ENCODE peak calls at places on chromosomes 16 and 17, in seven cellular contexts. W is HTR-8/SVneo; N is HEK293T; G is activated effector memory CD4-positive, alpha-beta T cell treated with anti-CD3 and anti-CD28 coated beads, Interleukin-2, amount 50 U/mL, for 16 hours; D is astrocyte of the hippocampus; H is fibroblast of lung; O is progenitor cell of endocrine pancreas. Z is an unnamed sample.

GRCh38 chr17:76872221-76872873 is 4.1 kb downstream of the MGAT5B start:
- DNase-seq in W (peak), N (no peak), G (no peak), D (peak), H (peak), O (no peak), Z (no peak)

GRCh38 chr17:66829386-66829864 is 5.5 kb upstream of the CACNG5 start:
- DNase-seq in W (peak), N (peak), G (no peak), D (peak), H (peak), O (peak), Z (no peak)

GRCh38 chr16:87780385-87780989 is 14.7 kb upstream of the KLHDC4 start:
- DNase-seq in W (peak), N (no peak), G (peak), D (no peak), H (peak), O (no peak), Z (peak)

GRCh38 chr16:86831366-86831765 is 253.0 kb downstream of the FOXL1 start:
- DNase-seq in W (no peak), N (no peak), G (no peak), D (no peak), H (no peak), O (no peak), Z (no peak)

GRCh38 chr17:79704691-79705090 is 26.1 kb upstream of the ENPP7 start:
- DNase-seq in W (no peak), N (no peak), G (no peak), D (no peak), H (no peak), O (no peak), Z (no peak)

GRCh38 chr16:72015124-72015523 is 6.6 kb downstream of the DHODH start:
- DNase-seq in W (no peak), N (no peak), G (no peak), D (no peak), H (no peak), O (no peak), Z (no peak)

GRCh38 chr17:72916991-72917390 is 175.5 kb downstream of the SLC39A11 start:
- DNase-seq in W (no peak), N (no peak), G (no peak), D (no peak), H (no peak), O (no peak), Z (no peak)

GRCh38 chr16:17305694-17306093 is 165.1 kb downstream of the XYLT1 start:
- DNase-seq in W (no peak), N (no peak), G (peak), D (no peak), H (no peak), O (no peak), Z (no peak)